ENCODE peak calls at places on chromosome 1, in seven cellular contexts. D is heart right ventricle; E is right lobe of liver; R is adrenal gland; M is trophoblast cell; S is CD8-positive, alpha-beta T cell; K is psoas muscle. B is an unnamed sample. For H3K4me1, the result is how much of the 10 kb centered on the place peaks cover.

GRCh38 chr1:175192630-175193338 is at the start of gene KIAA0040:
- DNase-seq in K (peak), S (peak), E (peak), R (peak), M (peak), D (peak), B (peak)

GRCh38 chr1:213014642-213015041 is 1.0 kb downstream of the ANGEL2 start:
- DNase-seq in D (no peak), K (no peak), S (no peak), M (peak), E (no peak), R (peak), B (no peak)

GRCh38 chr1:104402178-104402577 is 652.5 kb downstream of the AMY1C start:
- DNase-seq in M (no peak), R (no peak), E (no peak), S (no peak), D (no peak), K (no peak), B (no peak)

GRCh38 chr1:60169206-60169605 is 95.6 kb upstream of the C1orf87 start:
- DNase-seq in S (no peak), E (no peak), D (no peak), K (no peak), M (no peak), R (no peak), B (no peak)

GRCh38 chr1:19639999-19640362 is 4.1 kb upstream of the NBL1 start:
- DNase-seq in M (no peak), K (no peak), E (no peak), S (no peak), R (no peak), D (no peak), B (no peak)

GRCh38 chr1:10530281-10530740 is 55.6 kb downstream of the PEX14 start:
- DNase-seq in D (peak), M (peak), R (peak), E (peak), S (no peak), K (no peak), B (peak)

GRCh38 chr1:64508521-64509096 is 38.7 kb downstream of the CACHD1 start:
- DNase-seq in R (no peak), S (no peak), K (no peak), E (no peak), M (no peak), D (no peak), B (no peak)

GRCh38 chr1:10975567-10976326 is 36.7 kb upstream of the TARDBP start:
- DNase-seq in K (peak), R (no peak), E (no peak), S (no peak), M (peak), D (no peak), B (no peak)

DNA sequence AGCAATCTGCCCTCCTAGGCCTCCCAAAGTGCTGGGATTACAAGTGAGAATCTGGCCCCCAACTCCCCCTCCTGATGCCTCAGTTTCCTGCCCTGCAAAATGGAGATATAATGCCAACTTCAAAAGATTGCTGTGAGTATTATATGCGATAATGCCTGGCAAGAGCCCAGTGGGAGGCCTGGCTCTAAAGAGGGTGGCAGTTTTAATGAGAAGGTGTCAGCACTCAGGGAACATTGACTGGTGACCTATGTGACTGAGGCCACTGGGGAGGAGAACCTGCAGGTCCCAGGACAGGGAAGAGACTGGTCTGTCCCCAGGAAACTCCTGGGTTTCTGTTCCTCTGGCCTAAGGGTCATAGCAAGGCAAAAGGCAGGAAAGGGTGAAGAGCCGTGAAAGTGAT is 11.0 kb downstream of the HSPG2 start:
- DNase-seq in E (no peak), K (no peak), D (no peak), M (no peak), R (no peak), S (no peak), B (no peak)
- H3K4me1 ChIP-seq in E (under half), K (half or more), D (half or more), M (half or more), R (half or more), S (under half), B (under half)

GRCh38 chr1:16644179-16645043 is 22.3 kb downstream of the RNU1-3 start:
- DNase-seq in M (peak), R (peak), E (peak), K (peak), D (peak), S (peak), B (peak)
- H3K4me3 ChIP-seq in M (peak), R (peak), E (peak), K (peak), D (peak), S (peak), B (peak)

DNA sequence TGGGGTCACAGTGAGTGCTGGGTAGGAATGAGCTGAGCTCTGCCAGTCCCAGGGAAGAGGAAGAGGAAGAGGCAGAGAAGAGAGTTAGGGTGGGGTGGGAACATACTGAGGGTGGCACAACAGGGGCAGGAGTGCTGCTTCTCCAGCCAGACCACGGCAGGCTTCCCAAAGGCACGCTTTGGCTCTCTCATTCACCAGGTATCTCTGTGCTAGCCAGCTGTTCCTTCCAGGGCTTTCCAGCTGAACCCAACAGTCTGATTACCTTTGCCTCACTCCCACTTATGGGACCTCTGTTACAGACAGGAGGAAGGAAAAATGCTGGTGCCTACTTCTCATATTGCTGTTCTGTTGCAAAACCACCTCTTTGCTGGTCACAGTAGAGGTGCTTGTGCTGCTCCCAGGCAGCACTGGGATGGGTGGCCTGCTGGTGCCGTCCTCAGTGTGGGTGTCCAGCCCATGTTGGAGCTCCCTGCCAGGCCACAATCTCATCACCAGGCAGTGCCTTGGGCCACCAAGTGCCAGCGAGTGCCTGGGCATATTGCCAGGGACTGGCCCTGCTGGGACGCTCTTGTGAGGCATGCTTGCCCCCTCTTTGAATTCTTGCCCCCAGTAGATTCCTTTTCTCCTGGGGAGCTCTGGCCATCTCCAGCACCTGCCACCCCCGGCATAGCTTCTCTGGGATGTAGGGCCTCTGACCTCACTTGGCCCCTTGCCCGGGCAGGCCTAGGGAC is 2.1 kb downstream of the ADORA1 start:
- DNase-seq in R (peak), D (peak), M (peak), K (peak), S (no peak), E (peak), B (no peak)
- H3K4me1 ChIP-seq in R (under half), D (half or more), M (under half), K (under half), S (under half), E (under half), B (under half)

DNA sequence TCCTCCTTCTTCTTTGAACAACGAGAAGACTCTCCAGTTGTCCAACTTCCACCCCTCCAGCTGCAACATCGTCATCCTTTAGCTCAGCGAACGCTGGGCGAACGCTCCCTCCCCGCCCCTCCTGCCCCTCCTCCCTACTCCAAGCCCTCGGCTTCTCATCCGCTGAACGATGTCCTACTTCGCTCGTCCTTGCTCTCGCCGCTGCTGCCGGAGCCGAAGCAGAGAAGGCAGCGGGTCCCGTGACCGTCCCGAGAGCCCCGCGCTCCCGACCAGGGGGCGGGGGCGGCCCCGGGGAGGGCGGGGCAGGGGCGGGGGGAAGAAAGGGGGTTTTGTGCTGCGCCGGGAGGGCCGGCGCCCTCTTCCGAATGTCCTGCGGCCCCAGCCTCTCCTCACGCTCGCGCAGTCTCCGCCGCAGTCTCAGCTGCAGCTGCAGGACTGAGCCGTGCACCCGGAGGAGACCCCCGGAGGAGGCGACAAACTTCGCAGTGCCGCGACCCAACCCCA is at the start of gene BCAN:
- DNase-seq in M (peak), K (peak), S (peak), R (peak), E (no peak), D (peak), B (no peak)
- H3K4me3 ChIP-seq in M (no peak), K (peak), S (no peak), R (peak), E (no peak), D (peak), B (no peak)

B was measured in lung.